ENCODE peak calls at places on chromosomes 7 and 10, in four cellular contexts. R is GM12878, U is H1, A is IMR-90. Q is an unnamed sample.

GRCh38 chr7:36343548-36343947 is 46.1 kb upstream of the ANLN start:
- DNase-seq in A (no peak), R (no peak), U (no peak), Q (no peak)

GRCh38 chr7:157660971-157661610 is 324.3 kb downstream of the DNAJB6 start:
- DNase-seq in A (no peak), R (no peak), U (no peak), Q (no peak)

GRCh38 chr7:29197916-29198315 is 3.3 kb downstream of the CHN2 start:
- DNase-seq in R (no peak), A (no peak), U (no peak), Q (no peak)

GRCh38 chr7:1713502-1714484 is 43.7 kb downstream of the ELFN1 start:
- DNase-seq in A (no peak), R (no peak), U (no peak), Q (no peak)

GRCh38 chr10:77279207-77279606 is 358.4 kb downstream of the KCNMA1 start:
- DNase-seq in R (peak; percentile 62), U (no peak), A (peak; percentile 55), Q (no peak)

GRCh38 chr7:39749177-39749576 is 125.8 kb downstream of the RALA start:
- DNase-seq in A (peak; percentile 88), U (no peak), R (no peak), Q (no peak)

GRCh38 chr10:102452672-102453340 is 1.5 kb upstream of the C10orf95 start:
- DNase-seq in A (peak; percentile 85), R (no peak), U (no peak), Q (peak; percentile 36)

GRCh38 chr7:100167912-100168323 is 499 bp downstream of the GAL3ST4 start:
- DNase-seq in U (no peak), A (no peak), R (no peak), Q (peak; percentile 80)

GRCh38 chr10:119483001-119483400 is 59.5 kb downstream of the RGS10 start:
- DNase-seq in U (no peak), A (no peak), R (no peak), Q (no peak)

GRCh38 chr7:80095545-80095944 is 39.1 kb upstream of the GNAI1 start:
- DNase-seq in A (peak; percentile 29), R (no peak), U (no peak), Q (no peak)

GRCh38 chr7:83159731-83160130 is 3.0 kb downstream of the PCLO start:
- DNase-seq in A (no peak), U (no peak), R (no peak), Q (no peak)

GRCh38 chr10:32982911-32983310 is 24.9 kb upstream of the ITGB1 start:
- DNase-seq in R (no peak), A (peak; percentile 55), U (no peak), Q (no peak)

GRCh38 chr7:1819258-1819841 is 149.3 kb downstream of the ELFN1 start:
- DNase-seq in A (no peak), R (no peak), U (no peak), Q (no peak)

GRCh38 chr7:125386211-125386610 is 456.6 kb upstream of the POT1 start:
- DNase-seq in U (no peak), A (no peak), R (no peak), Q (no peak)

GRCh38 chr10:114404171-114405010 is at the start of gene AFAP1L2:
- DNase-seq in R (no peak), A (no peak), U (no peak), Q (no peak)
- TF ChIP-seq CHD1 in R (no peak), A (no peak), U (no peak), Q (no peak)

DNA sequence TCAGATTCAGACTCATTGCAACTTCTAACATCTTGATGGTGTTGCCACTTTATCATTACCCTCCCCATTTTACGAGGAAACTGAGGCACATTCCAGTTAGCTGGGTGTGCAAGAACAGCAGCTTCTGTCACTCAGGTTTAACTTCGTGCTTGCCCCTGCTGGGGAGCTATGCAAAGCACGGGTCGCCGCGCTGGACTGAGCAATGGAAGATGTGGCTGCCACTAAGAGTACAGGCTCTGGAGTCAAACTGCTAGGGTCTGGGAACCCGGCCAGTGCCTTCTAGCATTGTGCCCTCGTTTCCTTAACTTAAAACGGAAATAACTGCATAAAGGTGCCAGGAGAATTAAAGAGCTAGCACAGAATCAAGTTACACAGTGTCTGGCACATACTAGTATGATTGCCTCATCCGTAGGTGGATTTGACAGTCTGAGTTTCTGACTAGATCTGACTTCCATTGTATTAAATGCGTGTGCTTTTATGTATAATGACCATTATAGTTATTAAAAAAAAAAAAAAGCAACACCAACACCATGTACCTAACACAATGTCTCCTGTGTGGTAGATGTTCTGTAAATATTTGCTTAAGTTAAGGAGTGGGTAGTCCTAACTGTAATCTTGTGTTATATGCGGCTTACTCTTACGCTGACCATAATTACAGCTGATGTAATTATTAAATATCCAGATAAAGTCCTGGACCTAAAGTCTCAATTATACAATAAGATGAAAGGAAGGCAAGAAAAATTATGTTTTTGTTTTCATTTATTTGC is 842 bp downstream of the ZNF22 start:
- DNase-seq in R (peak; percentile 44), A (peak; percentile 69), U (no peak), Q (peak; percentile 80)
- TF ChIP-seq CHD1 in R (no peak), A (peak; percentile 14), U (no peak), Q (peak; percentile 50)

GRCh38 chr7:22858274-22858639 is 35.6 kb upstream of the TOMM7 start:
- DNase-seq in R (no peak), U (no peak), A (no peak), Q (no peak)

GRCh38 chr7:22858640-22859561 is 36.3 kb upstream of the TOMM7 start:
- DNase-seq in U (no peak), R (no peak), A (peak; percentile 99), Q (peak; percentile 35)

GRCh38 chr7:22855049-22855392 is 32.4 kb upstream of the TOMM7 start:
- DNase-seq in R (no peak), A (no peak), U (no peak), Q (no peak)

GRCh38 chr7:22854158-22855048 is 31.8 kb upstream of the TOMM7 start:
- DNase-seq in U (peak; percentile 62), A (peak; percentile 89), R (peak; percentile 63), Q (peak; percentile 95)

DNA sequence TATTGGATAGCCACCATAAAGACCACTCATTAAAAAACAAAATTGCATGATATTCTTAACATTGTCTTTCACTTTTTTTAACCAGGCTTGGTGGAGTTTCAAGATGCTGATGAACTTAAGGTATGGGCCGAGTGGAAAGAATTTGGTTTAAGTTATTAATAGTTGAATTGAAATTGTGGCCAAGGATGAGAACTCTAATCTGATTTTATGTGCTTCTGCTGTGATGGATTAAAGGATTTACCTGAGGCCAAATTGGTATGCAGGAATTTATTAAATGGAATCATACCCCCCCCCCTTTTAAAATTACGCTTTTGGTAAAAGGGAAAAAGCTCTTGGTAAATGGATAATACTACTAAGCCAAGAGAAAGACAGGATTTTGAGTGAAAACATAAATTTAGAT is 33.8 kb upstream of the TOMM7 start:
- DNase-seq in A (no peak), R (no peak), U (no peak), Q (no peak)
- TF ChIP-seq CHD1 in A (no peak), R (no peak), U (no peak), Q (no peak)

DNA sequence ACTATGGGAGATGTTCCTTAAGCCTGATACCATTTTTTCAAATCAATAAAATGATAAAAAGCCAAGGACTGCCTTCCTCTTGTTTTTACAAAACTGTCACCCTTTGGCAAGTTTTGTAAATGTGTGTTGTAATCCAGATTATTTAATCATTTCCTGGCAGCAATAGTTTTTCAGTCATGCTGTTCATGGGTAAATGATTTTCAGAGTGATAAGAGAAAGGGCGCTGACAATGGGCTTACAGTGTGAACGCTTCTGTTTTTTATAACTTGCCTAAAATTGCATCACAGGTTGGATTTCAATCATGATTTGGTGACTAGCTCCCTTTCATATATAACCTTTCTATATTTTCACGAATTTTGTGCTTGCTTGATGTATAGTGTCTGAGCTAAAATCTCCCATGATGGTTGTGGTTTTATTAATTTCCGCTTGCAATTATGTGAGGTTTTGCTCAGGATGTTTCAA is 19.0 kb upstream of the DMBT1 start:
- DNase-seq in R (no peak), U (no peak), A (no peak), Q (no peak)
- TF ChIP-seq CHD1 in R (no peak), U (no peak), A (no peak), Q (no peak)

DNA sequence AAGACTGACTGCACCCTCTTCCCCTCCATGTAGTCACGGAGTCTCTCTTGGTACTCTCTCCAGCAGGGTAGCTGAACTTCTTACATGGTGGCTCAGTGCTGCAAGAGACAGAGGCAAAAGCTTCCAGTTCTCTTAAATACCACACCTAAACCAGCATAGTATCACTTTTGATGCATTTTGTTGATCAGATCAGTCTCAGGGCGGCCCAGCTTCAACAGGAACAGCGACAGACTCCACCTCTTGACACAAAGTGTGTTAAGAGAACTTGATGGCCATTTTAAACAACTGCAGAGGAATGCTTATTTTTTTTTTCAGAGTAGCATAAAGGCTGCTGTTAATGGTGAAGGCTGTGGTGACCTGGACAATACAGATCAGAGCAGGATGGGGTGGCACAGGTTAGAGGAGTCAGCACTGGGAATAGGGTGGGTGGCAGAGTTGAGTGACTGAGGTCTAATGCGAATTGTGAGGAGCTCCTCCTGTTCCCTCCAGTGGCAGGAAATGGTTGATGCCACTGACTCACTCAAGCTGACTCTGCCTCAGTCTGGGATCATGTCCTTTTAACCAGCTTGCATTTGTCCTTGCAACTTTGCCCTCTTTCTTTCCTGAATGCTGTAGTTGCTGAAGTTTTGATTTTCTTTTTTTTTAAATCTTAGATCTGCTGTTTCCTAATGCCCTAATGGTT is 17.3 kb downstream of the MGAM start:
- DNase-seq in U (no peak), R (no peak), A (no peak), Q (no peak)
- TF ChIP-seq CHD1 in U (no peak), R (no peak), A (no peak), Q (no peak)

DNA sequence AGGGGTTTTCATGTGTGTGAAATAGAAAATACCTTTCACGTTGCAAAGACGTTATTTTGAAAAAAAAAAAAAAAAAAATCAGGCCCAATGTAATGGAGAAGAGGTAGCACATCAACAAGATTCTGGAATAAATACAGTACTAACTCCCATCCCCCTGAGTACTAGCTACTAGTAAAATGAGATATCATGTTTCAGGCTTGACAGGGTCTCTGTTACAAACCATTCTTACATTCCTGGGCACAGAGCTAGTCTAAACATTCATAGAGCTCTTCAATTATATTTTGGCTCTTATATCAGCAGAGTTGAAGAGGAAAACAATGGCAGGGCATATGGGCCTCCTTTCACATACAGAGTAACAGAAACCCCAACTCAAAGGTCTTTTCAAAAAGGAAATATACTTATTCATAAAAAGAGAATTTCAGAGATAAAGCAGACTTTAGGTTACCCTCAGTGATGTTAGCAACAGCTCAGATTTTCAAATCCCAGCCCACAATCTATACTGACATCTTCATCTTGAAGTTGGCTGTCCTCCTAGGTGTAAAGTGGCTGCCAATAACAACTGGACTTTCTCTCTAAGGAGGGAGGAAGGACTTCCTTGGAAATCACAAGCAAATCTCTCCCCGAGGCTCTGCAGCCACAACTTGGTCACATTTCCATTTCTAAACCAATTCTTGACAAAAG is 18.6 kb downstream of the C7orf33 start:
- DNase-seq in R (no peak), U (no peak), A (peak; percentile 15), Q (no peak)
- TF ChIP-seq CHD1 in R (no peak), U (no peak), A (no peak), Q (no peak)

Q was measured in K562.